ENCODE peak calls at places on chromosome 13, in four cellular contexts. G is stimulated activated effector memory CD8-positive, alpha-beta T cell treated with anti-CD3 and anti-CD28 coated beads, Interleukin-12 subunit alpha, Interleukin-12 subunit beta, amount 100 ng/mL, for 72 hours; O is omental fat pad; F is ELR. Q is an unnamed sample.

GRCh38 chr13:43269037-43269476 is 245.7 kb downstream of the DNAJC15 start:
- DNase-seq in G (no peak), O (no peak), F (peak), Q (peak)

GRCh38 chr13:84844473-84844872 is 954.7 kb downstream of the SLITRK6 start:
- DNase-seq in G (no peak), O (no peak), F (peak), Q (no peak)

GRCh38 chr13:75507027-75508001 is 25.3 kb upstream of the TBC1D4 start:
- DNase-seq in G (no peak), O (no peak), F (no peak), Q (no peak)

GRCh38 chr13:38582133-38582532 is 104.7 kb upstream of the FREM2 start:
- DNase-seq in G (no peak), O (no peak), F (peak), Q (peak)

GRCh38 chr13:50162001-50162400 is 146.8 kb downstream of the KCNRG start:
- DNase-seq in G (no peak), O (no peak), F (no peak), Q (no peak)

GRCh38 chr13:98450495-98451167 is 126.3 kb downstream of the STK24 start:
- DNase-seq in G (no peak), O (no peak), F (no peak), Q (no peak)

GRCh38 chr13:48950507-48950886 is 25.2 kb upstream of the FNDC3A start:
- DNase-seq in G (no peak), O (no peak), F (peak), Q (no peak)

GRCh38 chr13:109400625-109401257 is 385.6 kb downstream of the IRS2 start:
- DNase-seq in G (no peak), O (no peak), F (no peak), Q (no peak)

GRCh38 chr13:37475966-37476365 is 122.6 kb downstream of the POSTN start:
- DNase-seq in G (no peak), O (no peak), F (peak), Q (no peak)

GRCh38 chr13:110559429-110559943 is 2.0 kb downstream of the RAB20 start:
- DNase-seq in G (no peak), O (no peak), F (peak), Q (no peak)

GRCh38 chr13:40060318-40061007 is 405.0 kb downstream of the COG6 start:
- DNase-seq in G (peak), O (peak), F (peak), Q (no peak)

Q was measured in HuH-7.